ENCODE peak calls at places on chromosomes 2 and 18, in four cellular contexts. One of them, this sample, is unnamed.

GRCh38 chr18:78666666-78667335 is 312.8 kb upstream of the SALL3 start:
- DNase-seq in cardiac muscle cell: no peak
- DNase-seq in fibroblast of pulmonary artery: no peak
- DNase-seq in heart right ventricle: no peak
- DNase-seq in this sample: no peak

GRCh38 chr18:48754993-48755473 is 195.7 kb downstream of the SMAD7 start:
- DNase-seq in cardiac muscle cell: no peak
- DNase-seq in fibroblast of pulmonary artery: no peak
- DNase-seq in heart right ventricle: no peak
- DNase-seq in this sample: no peak

GRCh38 chr2:37459095-37459981 is 114.9 kb downstream of the QPCT start:
- DNase-seq in cardiac muscle cell: peak
- DNase-seq in fibroblast of pulmonary artery: peak
- DNase-seq in heart right ventricle: no peak
- DNase-seq in this sample: peak

GRCh38 chr2:104849618-104850097 is 4.3 kb upstream of the POU3F3 start:
- DNase-seq in cardiac muscle cell: peak
- DNase-seq in fibroblast of pulmonary artery: peak
- DNase-seq in heart right ventricle: peak
- DNase-seq in this sample: peak

GRCh38 chr2:223918671-223919134 is 26.4 kb downstream of the WDFY1 start:
- DNase-seq in cardiac muscle cell: no peak
- DNase-seq in fibroblast of pulmonary artery: no peak
- DNase-seq in heart right ventricle: no peak
- DNase-seq in this sample: no peak

GRCh38 chr2:238467062-238467461 is 40.3 kb downstream of the ASB1 start:
- DNase-seq in cardiac muscle cell: no peak
- DNase-seq in fibroblast of pulmonary artery: no peak
- DNase-seq in heart right ventricle: no peak
- DNase-seq in this sample: no peak

GRCh38 chr18:54261894-54262293 is 7.4 kb upstream of the POLI start:
- DNase-seq in cardiac muscle cell: peak
- DNase-seq in fibroblast of pulmonary artery: no peak
- DNase-seq in heart right ventricle: no peak
- DNase-seq in this sample: no peak

GRCh38 chr2:199470672-199471442 is 13.1 kb upstream of the SATB2 start:
- DNase-seq in cardiac muscle cell: no peak
- DNase-seq in fibroblast of pulmonary artery: no peak
- DNase-seq in heart right ventricle: no peak
- DNase-seq in this sample: no peak

GRCh38 chr2:155223781-155224406 is 525.4 kb downstream of the KCNJ3 start:
- DNase-seq in cardiac muscle cell: no peak
- DNase-seq in fibroblast of pulmonary artery: peak
- DNase-seq in heart right ventricle: no peak
- DNase-seq in this sample: peak

GRCh38 chr18:62720766-62721613 is 5.6 kb downstream of the PHLPP1 start:
- DNase-seq in cardiac muscle cell: no peak
- DNase-seq in fibroblast of pulmonary artery: no peak
- DNase-seq in heart right ventricle: no peak
- DNase-seq in this sample: no peak

GRCh38 chr18:55452123-55452611 is 135.8 kb downstream of the TCF4 start:
- DNase-seq in cardiac muscle cell: peak
- DNase-seq in fibroblast of pulmonary artery: peak
- DNase-seq in heart right ventricle: no peak
- DNase-seq in this sample: peak

GRCh38 chr2:95315801-95316411 is 18.8 kb downstream of the KCNIP3 start:
- DNase-seq in cardiac muscle cell: peak
- DNase-seq in fibroblast of pulmonary artery: peak
- DNase-seq in heart right ventricle: no peak
- DNase-seq in this sample: peak

GRCh38 chr2:235044501-235045271 is 92.9 kb downstream of the SH3BP4 start:
- DNase-seq in cardiac muscle cell: no peak
- DNase-seq in fibroblast of pulmonary artery: no peak
- DNase-seq in heart right ventricle: no peak
- DNase-seq in this sample: no peak

GRCh38 chr2:189116984-189117383 is 62.6 kb downstream of the COL5A2 start:
- DNase-seq in cardiac muscle cell: peak
- DNase-seq in fibroblast of pulmonary artery: peak
- DNase-seq in heart right ventricle: no peak
- DNase-seq in this sample: no peak

GRCh38 chr18:69402219-69402989 is 1.7 kb downstream of the DOK6 start:
- DNase-seq in cardiac muscle cell: peak
- DNase-seq in fibroblast of pulmonary artery: no peak
- DNase-seq in heart right ventricle: no peak
- DNase-seq in this sample: no peak

GRCh38 chr18:54859667-54860421 is 31.6 kb downstream of the RAB27B start:
- DNase-seq in cardiac muscle cell: no peak
- DNase-seq in fibroblast of pulmonary artery: no peak
- DNase-seq in heart right ventricle: no peak
- DNase-seq in this sample: no peak

GRCh38 chr2:236570081-236570979 is 705 bp downstream of the ACKR3 start:
- DNase-seq in cardiac muscle cell: no peak
- DNase-seq in fibroblast of pulmonary artery: no peak
- DNase-seq in heart right ventricle: no peak
- DNase-seq in this sample: peak

GRCh38 chr18:55323051-55323994 is 264.7 kb downstream of the TCF4 start:
- DNase-seq in cardiac muscle cell: peak
- DNase-seq in fibroblast of pulmonary artery: peak
- DNase-seq in heart right ventricle: peak
- DNase-seq in this sample: no peak

GRCh38 chr18:25348361-25349130 is 3.4 kb downstream of the ZNF521 start:
- DNase-seq in cardiac muscle cell: no peak
- DNase-seq in fibroblast of pulmonary artery: no peak
- DNase-seq in heart right ventricle: no peak
- DNase-seq in this sample: no peak

GRCh38 chr2:190533175-190533967 is 1.2 kb downstream of the NEMP2 start:
- DNase-seq in cardiac muscle cell: peak
- DNase-seq in fibroblast of pulmonary artery: no peak
- DNase-seq in heart right ventricle: no peak
- DNase-seq in this sample: no peak

DNA sequence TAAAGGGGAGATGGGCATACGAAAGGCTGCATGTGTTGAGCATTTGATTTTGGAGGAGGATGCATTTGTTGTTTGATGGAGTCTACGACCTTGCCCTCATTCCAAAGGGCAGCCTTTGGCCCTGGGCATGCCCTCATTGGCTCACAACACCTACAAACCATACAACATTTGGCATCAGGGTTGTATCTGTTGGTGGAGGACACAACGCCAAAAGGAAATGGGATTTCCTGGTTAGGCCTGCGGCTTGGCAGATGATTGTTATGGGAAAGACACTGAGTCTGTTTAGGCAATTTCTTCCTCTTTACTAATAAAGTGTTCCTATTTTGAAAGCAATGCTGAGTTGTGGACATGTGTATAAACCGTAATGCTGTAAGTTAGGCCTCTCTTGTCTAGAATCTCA is 246.9 kb downstream of the LDLRAD4 start:
- DNase-seq in cardiac muscle cell: no peak
- DNase-seq in fibroblast of pulmonary artery: no peak
- DNase-seq in heart right ventricle: no peak
- DNase-seq in this sample: no peak
- H3K4me3 ChIP-seq in cardiac muscle cell: no peak
- H3K4me3 ChIP-seq in fibroblast of pulmonary artery: no peak
- H3K4me3 ChIP-seq in heart right ventricle: no peak
- H3K4me3 ChIP-seq in this sample: no peak

GRCh38 chr18:6219116-6219717 is 195.5 kb downstream of the L3MBTL4 start:
- DNase-seq in cardiac muscle cell: peak
- DNase-seq in fibroblast of pulmonary artery: peak
- DNase-seq in heart right ventricle: peak
- DNase-seq in this sample: no peak
- TF ChIP-seq CTCF in cardiac muscle cell: peak
- TF ChIP-seq CTCF in fibroblast of pulmonary artery: peak
- TF ChIP-seq CTCF in heart right ventricle: peak
- TF ChIP-seq CTCF in this sample: no peak

DNA sequence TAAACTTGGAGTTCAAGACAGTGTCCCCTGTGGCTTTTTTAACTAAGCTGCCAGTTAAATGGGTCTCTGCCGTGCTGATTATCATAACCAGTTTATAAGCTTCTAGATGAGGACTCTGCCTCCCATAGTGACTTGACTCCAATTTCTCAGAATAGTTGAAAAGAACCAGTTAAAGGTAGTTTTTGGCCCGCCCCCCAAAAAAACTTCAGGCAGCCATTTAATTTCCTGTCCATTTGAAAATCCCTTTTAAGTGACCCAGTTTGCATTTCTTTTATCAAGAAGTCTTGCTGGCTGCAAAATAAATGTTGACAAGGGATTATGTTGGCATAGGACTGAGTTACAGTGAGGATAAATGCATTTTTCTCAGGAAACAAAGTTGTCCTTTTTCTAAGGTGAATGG is 2.3 kb downstream of the SLC20A1 start:
- DNase-seq in cardiac muscle cell: no peak
- DNase-seq in fibroblast of pulmonary artery: no peak
- DNase-seq in heart right ventricle: no peak
- DNase-seq in this sample: no peak
- H3K4me3 ChIP-seq in cardiac muscle cell: no peak
- H3K4me3 ChIP-seq in fibroblast of pulmonary artery: peak
- H3K4me3 ChIP-seq in heart right ventricle: no peak
- H3K4me3 ChIP-seq in this sample: no peak

GRCh38 chr18:6435731-6436130 is 21.0 kb upstream of the L3MBTL4 start:
- DNase-seq in cardiac muscle cell: no peak
- DNase-seq in fibroblast of pulmonary artery: no peak
- DNase-seq in heart right ventricle: no peak
- DNase-seq in this sample: no peak

GRCh38 chr18:6441201-6441600 is 26.5 kb upstream of the L3MBTL4 start:
- DNase-seq in cardiac muscle cell: peak
- DNase-seq in fibroblast of pulmonary artery: no peak
- DNase-seq in heart right ventricle: no peak
- DNase-seq in this sample: no peak

GRCh38 chr18:6434987-6435709 is 20.4 kb upstream of the L3MBTL4 start:
- DNase-seq in cardiac muscle cell: no peak
- DNase-seq in fibroblast of pulmonary artery: no peak
- DNase-seq in heart right ventricle: no peak
- DNase-seq in this sample: no peak

GRCh38 chr18:6437937-6438818 is 23.5 kb upstream of the L3MBTL4 start:
- DNase-seq in cardiac muscle cell: no peak
- DNase-seq in fibroblast of pulmonary artery: no peak
- DNase-seq in heart right ventricle: no peak
- DNase-seq in this sample: no peak
- TF ChIP-seq CTCF in cardiac muscle cell: no peak
- TF ChIP-seq CTCF in fibroblast of pulmonary artery: no peak
- TF ChIP-seq CTCF in heart right ventricle: no peak
- TF ChIP-seq CTCF in this sample: no peak

GRCh38 chr2:100424277-100424875 is 6.9 kb upstream of the CHST10 start:
- DNase-seq in cardiac muscle cell: no peak
- DNase-seq in fibroblast of pulmonary artery: no peak
- DNase-seq in heart right ventricle: no peak
- DNase-seq in this sample: no peak
- H3K4me3 ChIP-seq in cardiac muscle cell: no peak
- H3K4me3 ChIP-seq in fibroblast of pulmonary artery: no peak
- H3K4me3 ChIP-seq in heart right ventricle: no peak
- H3K4me3 ChIP-seq in this sample: no peak

GRCh38 chr2:74399785-74400184 is 19.7 kb upstream of the DCTN1 start:
- DNase-seq in cardiac muscle cell: peak
- DNase-seq in fibroblast of pulmonary artery: peak
- DNase-seq in heart right ventricle: no peak
- DNase-seq in this sample: peak
- TF ChIP-seq CTCF in cardiac muscle cell: peak
- TF ChIP-seq CTCF in fibroblast of pulmonary artery: peak
- TF ChIP-seq CTCF in heart right ventricle: no peak
- TF ChIP-seq CTCF in this sample: peak

DNA sequence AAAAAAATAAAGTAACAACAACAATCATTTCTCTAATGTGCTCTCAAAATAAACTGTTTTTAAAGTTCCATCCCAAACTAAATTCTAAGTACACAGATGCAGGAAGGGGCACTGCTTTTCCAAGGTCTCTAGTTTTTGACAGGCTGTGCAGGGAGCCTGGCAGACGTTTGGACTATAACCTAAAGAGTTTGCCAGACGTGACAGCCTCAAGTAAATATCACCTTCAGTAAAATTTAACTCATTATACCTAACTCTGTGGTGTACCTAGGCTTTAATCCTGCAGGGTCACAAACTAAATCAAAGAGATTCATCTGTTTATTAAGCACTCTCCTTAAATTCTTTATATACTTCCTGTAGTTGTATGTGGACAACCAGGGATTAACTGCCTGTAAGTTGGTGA is 93.0 kb downstream of the ACVR1 start:
- DNase-seq in cardiac muscle cell: no peak
- DNase-seq in fibroblast of pulmonary artery: no peak
- DNase-seq in heart right ventricle: no peak
- DNase-seq in this sample: no peak
- H3K4me3 ChIP-seq in cardiac muscle cell: no peak
- H3K4me3 ChIP-seq in fibroblast of pulmonary artery: no peak
- H3K4me3 ChIP-seq in heart right ventricle: no peak
- H3K4me3 ChIP-seq in this sample: no peak

DNA sequence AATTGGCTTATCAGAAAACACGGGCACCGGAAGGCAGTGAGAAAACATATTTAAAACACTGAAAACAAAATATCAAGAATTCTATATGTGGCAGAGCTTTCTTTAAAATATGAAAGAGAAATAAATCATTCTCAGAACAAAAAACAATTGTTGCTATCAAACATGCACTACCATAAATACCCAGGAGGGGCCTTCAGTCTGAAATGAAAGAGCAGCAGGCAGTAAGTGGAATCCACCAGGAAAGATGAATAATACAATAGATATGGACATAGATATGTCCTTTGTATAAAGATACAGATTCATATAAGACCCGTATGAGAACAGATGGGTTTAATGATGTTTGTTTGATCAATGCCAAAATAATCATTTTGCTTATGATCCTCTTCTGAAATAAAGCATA is 142.0 kb downstream of the TMEM18 start:
- DNase-seq in cardiac muscle cell: no peak
- DNase-seq in fibroblast of pulmonary artery: no peak
- DNase-seq in heart right ventricle: no peak
- DNase-seq in this sample: no peak
- TF ChIP-seq CTCF in cardiac muscle cell: no peak
- TF ChIP-seq CTCF in fibroblast of pulmonary artery: no peak
- TF ChIP-seq CTCF in heart right ventricle: no peak
- TF ChIP-seq CTCF in this sample: no peak

This sample was measured in epithelial cell of esophagus.